ENCODE peak calls at places on chromosomes 1 and 21, in eight cellular contexts. D, P, H, A, W, J, X and N are unnamed samples.

GRCh38 chr1:24126023-24126671 is 14.2 kb upstream of the MYOM3 start:
- DNase-seq in W (no peak), J (no peak), D (no peak), H (peak; percentile 72), X (peak; percentile 21), A (peak; percentile 42), P (no peak), N (no peak)

GRCh38 chr1:221704291-221704690 is 37.6 kb downstream of the DUSP10 start:
- DNase-seq in W (no peak), H (no peak), D (no peak), P (no peak), X (no peak), J (no peak), A (peak; percentile 32), N (no peak)

GRCh38 chr1:190029441-190029840 is 448.2 kb downstream of the BRINP3 start:
- DNase-seq in W (no peak), X (no peak), H (no peak), J (no peak), A (no peak), P (no peak), D (no peak), N (no peak)

GRCh38 chr1:84078108-84078823 is 65.8 kb upstream of the PRKACB start:
- DNase-seq in H (no peak), J (no peak), P (peak; percentile 42), W (peak; percentile 33), A (peak; percentile 37), X (peak; percentile 20), D (no peak), N (no peak)

GRCh38 chr21:41764558-41765392 is 2.1 kb downstream of the RIPK4 start:
- DNase-seq in W (no peak), D (no peak), X (no peak), A (no peak), P (peak; percentile 61), H (no peak), J (no peak), N (no peak)

GRCh38 chr21:45539046-45539795 is 3.0 kb downstream of the SLC19A1 start:
- DNase-seq in H (no peak), D (peak; percentile 33), J (no peak), P (no peak), X (no peak), W (peak; percentile 30), A (no peak), N (no peak)

GRCh38 chr21:29829514-29830255 is 110.1 kb downstream of the GRIK1 start:
- DNase-seq in X (no peak), J (no peak), H (no peak), D (no peak), W (no peak), P (peak; percentile 1), A (peak; percentile 22), N (peak; percentile 15)

GRCh38 chr1:36653850-36654249 is 171.1 kb upstream of the CSF3R start:
- DNase-seq in P (peak; percentile 46), H (no peak), X (peak; percentile 66), W (no peak), A (peak; percentile 52), J (no peak), D (peak; percentile 83), N (no peak)

GRCh38 chr1:209985002-209985401 is 47.0 kb downstream of the SYT14 start:
- DNase-seq in A (no peak), D (no peak), X (no peak), W (no peak), P (no peak), H (no peak), J (no peak), N (no peak)

GRCh38 chr1:7409278-7409677 is 361.8 kb upstream of the VAMP3 start:
- DNase-seq in P (no peak), A (no peak), D (no peak), J (no peak), X (no peak), W (peak; percentile 20), H (no peak), N (no peak)

GRCh38 chr1:226877669-226878068 is 7.3 kb downstream of the PSEN2 start:
- DNase-seq in W (no peak), P (peak; percentile 58), X (no peak), A (no peak), H (no peak), J (no peak), D (no peak), N (no peak)

GRCh38 chr1:77781683-77782082 is 2.2 kb downstream of the MIGA1 start:
- DNase-seq in A (no peak), J (no peak), H (no peak), X (no peak), P (no peak), D (no peak), W (no peak), N (no peak)

GRCh38 chr1:248890549-248891498 is 15.2 kb upstream of the PGBD2 start:
- DNase-seq in W (no peak), X (no peak), P (no peak), H (no peak), J (no peak), A (no peak), D (no peak), N (no peak)

GRCh38 chr1:50424045-50424939 is 1.0 kb upstream of the DMRTA2 start:
- DNase-seq in J (no peak), X (no peak), A (no peak), D (no peak), H (no peak), W (no peak), P (no peak), N (no peak)

GRCh38 chr1:28718601-28719331 is 18.0 kb upstream of the YTHDF2 start:
- DNase-seq in A (peak; percentile 51), W (no peak), J (no peak), D (no peak), H (no peak), X (peak; percentile 37), P (no peak), N (no peak)

GRCh38 chr1:65148548-65149390 is 766 bp downstream of the AK4 start:
- DNase-seq in D (peak; percentile 48), P (peak; percentile 63), H (no peak), W (peak; percentile 42), X (peak; percentile 50), A (peak; percentile 66), J (peak; percentile 17), N (no peak)

GRCh38 chr1:26582836-26583460 is 53.4 kb downstream of the RPS6KA1 start:
- DNase-seq in D (no peak), A (peak; percentile 79), X (peak; percentile 79), H (no peak), J (no peak), P (peak; percentile 11), W (peak; percentile 77), N (no peak)

GRCh38 chr1:243415663-243416365 is 160.0 kb downstream of the SDCCAG8 start:
- DNase-seq in H (no peak), A (no peak), J (no peak), D (no peak), X (no peak), P (no peak), W (no peak), N (no peak)

GRCh38 chr1:29581256-29581655 is 344.9 kb downstream of the PTPRU start:
- DNase-seq in X (no peak), W (no peak), A (no peak), J (no peak), P (no peak), H (no peak), D (no peak), N (peak; percentile 33)

DNA sequence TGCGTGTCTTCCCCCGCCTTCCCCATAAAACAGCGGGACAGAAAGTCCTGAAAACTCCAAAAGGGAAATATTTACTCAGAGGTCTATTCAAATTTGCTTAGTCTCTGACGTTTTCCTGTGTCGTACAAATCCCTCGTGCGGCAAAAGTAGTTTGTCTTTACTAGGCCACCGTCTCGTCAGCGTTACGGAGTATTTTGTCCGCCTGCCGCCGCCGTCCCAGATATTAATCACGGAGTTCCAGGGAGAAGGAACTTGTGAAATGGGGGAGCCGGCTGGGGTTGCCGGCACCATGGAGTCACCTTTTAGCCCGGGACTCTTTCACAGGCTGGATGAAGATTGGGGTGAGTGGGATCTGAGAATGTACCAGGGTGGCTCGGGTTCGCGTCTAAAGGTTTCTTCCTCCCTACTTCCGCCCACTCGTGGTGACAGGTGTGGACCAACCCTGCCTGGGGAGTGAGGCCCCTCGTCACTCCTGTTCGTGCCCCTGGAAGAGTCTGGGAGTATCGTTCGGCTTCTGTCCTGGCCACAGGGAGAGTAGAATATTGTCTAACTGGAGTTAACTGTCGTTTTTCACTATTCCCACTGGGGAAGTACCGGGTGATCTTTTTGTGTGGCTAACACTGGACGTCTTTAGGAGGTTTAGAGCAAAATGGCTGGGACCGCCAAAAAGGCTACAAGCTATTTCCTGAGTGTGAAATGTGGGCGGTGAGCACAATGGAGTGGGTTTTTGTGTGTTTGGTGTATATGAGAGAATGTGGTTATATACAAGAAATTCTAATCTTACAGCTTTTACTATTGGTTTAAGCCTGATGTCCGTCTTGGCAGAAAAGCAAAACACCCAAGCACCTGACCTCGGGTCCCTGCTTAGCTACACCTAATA is at the start of gene ATF6:
- DNase-seq in H (peak; percentile 83), X (peak; percentile 90), A (peak; percentile 97), W (peak; percentile 89), D (peak; percentile 87), J (peak; percentile 71), P (peak; percentile 93), N (peak; percentile 87)
- TF ChIP-seq CTCF in H (no peak), X (no peak), A (no peak), W (no peak), D (no peak), J (no peak), P (no peak), N (no peak)

GRCh38 chr21:18840239-18840638 is 436.7 kb upstream of the TMPRSS15 start:
- DNase-seq in A (peak; percentile 16), H (no peak), J (no peak), P (no peak), D (no peak), X (no peak), W (no peak), N (peak; percentile 4)
- TF ChIP-seq CTCF in A (peak; percentile 15), H (no peak), J (peak; percentile 47), P (peak; percentile 21), D (no peak), X (no peak), W (no peak), N (peak; percentile 14)

GRCh38 chr21:34362136-34362444 is 1.7 kb upstream of the KCNE2 start:
- DNase-seq in P (no peak), H (no peak), J (no peak), D (no peak), A (no peak), X (no peak), W (no peak), N (no peak)
- TF ChIP-seq CTCF in P (no peak), H (peak; percentile 9), J (no peak), D (no peak), A (no peak), X (no peak), W (no peak), N (no peak)

GRCh38 chr1:217274927-217275616 is 355.8 kb downstream of the GPATCH2 start:
- DNase-seq in H (no peak), D (no peak), W (no peak), X (peak; percentile 65), P (peak; percentile 71), A (peak; percentile 84), J (no peak), N (no peak)

GRCh38 chr1:217274416-217274815 is 356.5 kb downstream of the GPATCH2 start:
- DNase-seq in D (no peak), X (peak; percentile 51), W (no peak), J (no peak), H (no peak), A (peak; percentile 60), P (peak; percentile 19), N (no peak)

GRCh38 chr1:217273866-217274265 is 357.0 kb downstream of the GPATCH2 start:
- DNase-seq in D (no peak), H (no peak), X (peak; percentile 14), A (peak; percentile 74), J (no peak), P (no peak), W (no peak), N (no peak)

GRCh38 chr1:217272385-217272784 is 358.5 kb downstream of the GPATCH2 start:
- DNase-seq in D (no peak), X (peak; percentile 54), P (peak; percentile 23), W (no peak), A (peak; percentile 87), H (no peak), J (no peak), N (peak; percentile 39)

GRCh38 chr1:217275617-217276398 is 355.1 kb downstream of the GPATCH2 start:
- DNase-seq in D (no peak), H (no peak), P (peak; percentile 77), X (peak; percentile 68), A (peak; percentile 92), W (no peak), J (no peak), N (peak; percentile 40)
- TF ChIP-seq CTCF in D (no peak), H (no peak), P (no peak), X (no peak), A (no peak), W (no peak), J (no peak), N (no peak)